ENCODE peak calls at places on chromosomes 5 and 9, in five cellular contexts. One of them, this sample, is unnamed.

GRCh38 chr9:120876842-120877240 is at the start of gene PHF19:
- DNase-seq in HEK293T: peak; percentile 57
- DNase-seq in T follicular helper cell: no peak
- DNase-seq in effector CD4-positive, alpha-beta T cell: peak; percentile 19
- DNase-seq in EL: peak; percentile 61
- DNase-seq in this sample: no peak

GRCh38 chr5:124741711-124742496 is 4.5 kb downstream of the ZNF608 start:
- DNase-seq in HEK293T: peak; percentile 35
- DNase-seq in T follicular helper cell: no peak
- DNase-seq in effector CD4-positive, alpha-beta T cell: no peak
- DNase-seq in EL: peak; percentile 91
- DNase-seq in this sample: no peak

GRCh38 chr9:18896531-18897179 is 136.4 kb downstream of the SAXO1 start:
- DNase-seq in HEK293T: no peak
- DNase-seq in T follicular helper cell: no peak
- DNase-seq in effector CD4-positive, alpha-beta T cell: no peak
- DNase-seq in EL: peak; percentile 44
- DNase-seq in this sample: no peak

GRCh38 chr5:43367909-43368648 is 44.1 kb downstream of the CCL28 start:
- DNase-seq in HEK293T: no peak
- DNase-seq in T follicular helper cell: no peak
- DNase-seq in effector CD4-positive, alpha-beta T cell: no peak
- DNase-seq in EL: no peak
- DNase-seq in this sample: no peak

GRCh38 chr9:122900791-122901190 is 4.4 kb downstream of the RC3H2 start:
- DNase-seq in HEK293T: no peak
- DNase-seq in T follicular helper cell: no peak
- DNase-seq in effector CD4-positive, alpha-beta T cell: no peak
- DNase-seq in EL: peak; percentile 29
- DNase-seq in this sample: no peak

GRCh38 chr9:130893250-130894101 is 3.1 kb downstream of the QRFP start:
- DNase-seq in HEK293T: no peak
- DNase-seq in T follicular helper cell: no peak
- DNase-seq in effector CD4-positive, alpha-beta T cell: no peak
- DNase-seq in EL: no peak
- DNase-seq in this sample: peak; percentile 91

GRCh38 chr5:95958308-95959014 is 3.2 kb downstream of the ELL2 start:
- DNase-seq in HEK293T: no peak
- DNase-seq in T follicular helper cell: no peak
- DNase-seq in effector CD4-positive, alpha-beta T cell: no peak
- DNase-seq in EL: peak; percentile 79
- DNase-seq in this sample: peak; percentile 51

GRCh38 chr5:78958672-78959410 is 26.3 kb downstream of the ARSB start:
- DNase-seq in HEK293T: no peak
- DNase-seq in T follicular helper cell: no peak
- DNase-seq in effector CD4-positive, alpha-beta T cell: no peak
- DNase-seq in EL: no peak
- DNase-seq in this sample: no peak

GRCh38 chr9:82488319-82488701 is 499.7 kb downstream of the SPATA31D1 start:
- DNase-seq in HEK293T: no peak
- DNase-seq in T follicular helper cell: no peak
- DNase-seq in effector CD4-positive, alpha-beta T cell: no peak
- DNase-seq in EL: no peak
- DNase-seq in this sample: no peak

GRCh38 chr5:50744761-50745160 is 78.3 kb downstream of the PARP8 start:
- DNase-seq in HEK293T: no peak
- DNase-seq in T follicular helper cell: no peak
- DNase-seq in effector CD4-positive, alpha-beta T cell: no peak
- DNase-seq in EL: peak; percentile 63
- DNase-seq in this sample: no peak

GRCh38 chr5:24363789-24364534 is 280.8 kb downstream of the CDH10 start:
- DNase-seq in HEK293T: no peak
- DNase-seq in T follicular helper cell: no peak
- DNase-seq in effector CD4-positive, alpha-beta T cell: no peak
- DNase-seq in EL: no peak
- DNase-seq in this sample: no peak

GRCh38 chr5:72041643-72042042 is 65.6 kb upstream of the MAP1B start:
- DNase-seq in HEK293T: no peak
- DNase-seq in T follicular helper cell: no peak
- DNase-seq in effector CD4-positive, alpha-beta T cell: no peak
- DNase-seq in EL: peak; percentile 27
- DNase-seq in this sample: no peak

GRCh38 chr5:161544350-161544765 is 2.2 kb downstream of the GABRB2 start:
- DNase-seq in HEK293T: peak; percentile 50
- DNase-seq in T follicular helper cell: no peak
- DNase-seq in effector CD4-positive, alpha-beta T cell: no peak
- DNase-seq in EL: peak; percentile 3
- DNase-seq in this sample: no peak

GRCh38 chr9:75105841-75106240 is 17.5 kb downstream of the OSTF1 start:
- DNase-seq in HEK293T: no peak
- DNase-seq in T follicular helper cell: no peak
- DNase-seq in effector CD4-positive, alpha-beta T cell: no peak
- DNase-seq in EL: no peak
- DNase-seq in this sample: no peak

GRCh38 chr5:142661143-142661542 is 24.7 kb downstream of the FGF1 start:
- DNase-seq in HEK293T: no peak
- DNase-seq in T follicular helper cell: no peak
- DNase-seq in effector CD4-positive, alpha-beta T cell: no peak
- DNase-seq in EL: no peak
- DNase-seq in this sample: no peak

GRCh38 chr5:96601811-96602244 is 60.3 kb upstream of the CAST start:
- DNase-seq in HEK293T: peak; percentile 69
- DNase-seq in T follicular helper cell: peak; percentile 31
- DNase-seq in effector CD4-positive, alpha-beta T cell: peak; percentile 56
- DNase-seq in EL: peak; percentile 71
- DNase-seq in this sample: peak; percentile 76

GRCh38 chr5:4254736-4255135 is 659.1 kb downstream of the IRX1 start:
- DNase-seq in HEK293T: no peak
- DNase-seq in T follicular helper cell: no peak
- DNase-seq in effector CD4-positive, alpha-beta T cell: no peak
- DNase-seq in EL: no peak
- DNase-seq in this sample: no peak

GRCh38 chr9:104863180-104863883 is 64.6 kb downstream of the ABCA1 start:
- DNase-seq in HEK293T: peak; percentile 66
- DNase-seq in T follicular helper cell: peak; percentile 12
- DNase-seq in effector CD4-positive, alpha-beta T cell: peak; percentile 12
- DNase-seq in EL: peak; percentile 84
- DNase-seq in this sample: peak; percentile 25

GRCh38 chr5:172904643-172905345 is 54.4 kb upstream of the RPL26L1 start:
- DNase-seq in HEK293T: no peak
- DNase-seq in T follicular helper cell: no peak
- DNase-seq in effector CD4-positive, alpha-beta T cell: no peak
- DNase-seq in EL: peak; percentile 86
- DNase-seq in this sample: peak; percentile 95

GRCh38 chr5:100623719-100624118 is 88.5 kb downstream of the FAM174A start:
- DNase-seq in HEK293T: no peak
- DNase-seq in T follicular helper cell: no peak
- DNase-seq in effector CD4-positive, alpha-beta T cell: no peak
- DNase-seq in EL: peak; percentile 2
- DNase-seq in this sample: no peak

GRCh38 chr5:144467795-144468194 is 297.1 kb downstream of the KCTD16 start:
- DNase-seq in HEK293T: peak; percentile 40
- DNase-seq in T follicular helper cell: no peak
- DNase-seq in effector CD4-positive, alpha-beta T cell: no peak
- DNase-seq in EL: peak; percentile 69
- DNase-seq in this sample: peak; percentile 6

GRCh38 chr9:135575995-135576631 is 14.6 kb downstream of the PAEP start:
- DNase-seq in HEK293T: no peak
- DNase-seq in T follicular helper cell: no peak
- DNase-seq in effector CD4-positive, alpha-beta T cell: no peak
- DNase-seq in EL: no peak
- DNase-seq in this sample: no peak

GRCh38 chr9:95028855-95029219 is 288.7 kb downstream of the FANCC start:
- DNase-seq in HEK293T: no peak
- DNase-seq in T follicular helper cell: no peak
- DNase-seq in effector CD4-positive, alpha-beta T cell: no peak
- DNase-seq in EL: no peak
- DNase-seq in this sample: no peak

GRCh38 chr9:90972057-90972456 is 170.4 kb downstream of the SYK start:
- DNase-seq in HEK293T: no peak
- DNase-seq in T follicular helper cell: no peak
- DNase-seq in effector CD4-positive, alpha-beta T cell: no peak
- DNase-seq in EL: no peak
- DNase-seq in this sample: no peak

GRCh38 chr5:163705983-163706771 is 200.8 kb downstream of the MAT2B start:
- DNase-seq in HEK293T: no peak
- DNase-seq in T follicular helper cell: no peak
- DNase-seq in effector CD4-positive, alpha-beta T cell: no peak
- DNase-seq in EL: peak; percentile 72
- DNase-seq in this sample: no peak

GRCh38 chr9:120928015-120928719 is 1.6 kb upstream of the TRAF1 start:
- DNase-seq in HEK293T: no peak
- DNase-seq in T follicular helper cell: no peak
- DNase-seq in effector CD4-positive, alpha-beta T cell: no peak
- DNase-seq in EL: no peak
- DNase-seq in this sample: peak; percentile 36

GRCh38 chr9:122125891-122126331 is 32.8 kb upstream of the TTLL11 start:
- DNase-seq in HEK293T: no peak
- DNase-seq in T follicular helper cell: no peak
- DNase-seq in effector CD4-positive, alpha-beta T cell: no peak
- DNase-seq in EL: peak; percentile 56
- DNase-seq in this sample: no peak

GRCh38 chr9:3863114-3863528 is 337.3 kb upstream of the RFX3 start:
- DNase-seq in HEK293T: no peak
- DNase-seq in T follicular helper cell: no peak
- DNase-seq in effector CD4-positive, alpha-beta T cell: no peak
- DNase-seq in EL: peak; percentile 97
- DNase-seq in this sample: no peak

GRCh38 chr9:85666086-85666485 is 75.7 kb downstream of the AGTPBP1 start:
- DNase-seq in HEK293T: no peak
- DNase-seq in T follicular helper cell: no peak
- DNase-seq in effector CD4-positive, alpha-beta T cell: no peak
- DNase-seq in EL: no peak
- DNase-seq in this sample: no peak

GRCh38 chr9:134955156-134955555 is 37.4 kb upstream of the FCN1 start:
- DNase-seq in HEK293T: no peak
- DNase-seq in T follicular helper cell: no peak
- DNase-seq in effector CD4-positive, alpha-beta T cell: no peak
- DNase-seq in EL: no peak
- DNase-seq in this sample: no peak

GRCh38 chr5:157265714-157266285 is at the start of gene CYFIP2:
- DNase-seq in HEK293T: peak; percentile 86
- DNase-seq in T follicular helper cell: peak; percentile 77
- DNase-seq in effector CD4-positive, alpha-beta T cell: peak; percentile 77
- DNase-seq in EL: peak; percentile 50
- DNase-seq in this sample: peak; percentile 25

GRCh38 chr5:178786859-178787499 is 56.5 kb upstream of the ZNF354A start:
- DNase-seq in HEK293T: no peak
- DNase-seq in T follicular helper cell: no peak
- DNase-seq in effector CD4-positive, alpha-beta T cell: no peak
- DNase-seq in EL: peak; percentile 80
- DNase-seq in this sample: peak; percentile 38

GRCh38 chr9:129202613-129203555 is 24.8 kb upstream of the IER5L start:
- DNase-seq in HEK293T: peak; percentile 92
- DNase-seq in T follicular helper cell: peak; percentile 87
- DNase-seq in effector CD4-positive, alpha-beta T cell: peak; percentile 92
- DNase-seq in EL: peak; percentile 79
- DNase-seq in this sample: peak; percentile 73

GRCh38 chr9:119991797-119992196 is 588.2 kb downstream of the CDK5RAP2 start:
- DNase-seq in HEK293T: no peak
- DNase-seq in T follicular helper cell: no peak
- DNase-seq in effector CD4-positive, alpha-beta T cell: no peak
- DNase-seq in EL: no peak
- DNase-seq in this sample: no peak

GRCh38 chr5:150163547-150164059 is 3.0 kb upstream of the CDX1 start:
- DNase-seq in HEK293T: no peak
- DNase-seq in T follicular helper cell: no peak
- DNase-seq in effector CD4-positive, alpha-beta T cell: no peak
- DNase-seq in EL: no peak
- DNase-seq in this sample: no peak

GRCh38 chr5:126044931-126045565 is 378.2 kb upstream of the GRAMD2B start:
- DNase-seq in HEK293T: no peak
- DNase-seq in T follicular helper cell: no peak
- DNase-seq in effector CD4-positive, alpha-beta T cell: no peak
- DNase-seq in EL: no peak
- DNase-seq in this sample: no peak

GRCh38 chr5:135561266-135561665 is 17.5 kb downstream of the CXCL14 start:
- DNase-seq in HEK293T: no peak
- DNase-seq in T follicular helper cell: no peak
- DNase-seq in effector CD4-positive, alpha-beta T cell: no peak
- DNase-seq in EL: no peak
- DNase-seq in this sample: no peak

GRCh38 chr5:163433271-163433670 is 4.1 kb upstream of the CCNG1 start:
- DNase-seq in HEK293T: no peak
- DNase-seq in T follicular helper cell: no peak
- DNase-seq in effector CD4-positive, alpha-beta T cell: no peak
- DNase-seq in EL: no peak
- DNase-seq in this sample: no peak

GRCh38 chr5:54495027-54495426 is 22.5 kb upstream of the SNX18 start:
- DNase-seq in HEK293T: no peak
- DNase-seq in T follicular helper cell: no peak
- DNase-seq in effector CD4-positive, alpha-beta T cell: no peak
- DNase-seq in EL: no peak
- DNase-seq in this sample: no peak

GRCh38 chr9:134623408-134624066 is 18.1 kb upstream of the COL5A1 start:
- DNase-seq in HEK293T: no peak
- DNase-seq in T follicular helper cell: no peak
- DNase-seq in effector CD4-positive, alpha-beta T cell: no peak
- DNase-seq in EL: no peak
- DNase-seq in this sample: no peak